ENCODE peak calls at places on chromosomes 2 and 18, in eight cellular contexts. K, R, E, Q, T, M, S and D are unnamed samples.

GRCh38 chr18:71878226-71878625 is 665.9 kb downstream of the CBLN2 start:
- DNase-seq in R (no peak), K (no peak), E (no peak), S (no peak), M (no peak), T (no peak), Q (no peak), D (no peak)

GRCh38 chr2:105573490-105573889 is 171.2 kb upstream of the NCK2 start:
- DNase-seq in T (no peak), S (no peak), M (no peak), K (no peak), Q (no peak), R (no peak), E (no peak), D (no peak)

GRCh38 chr2:240349133-240350005 is 86.1 kb upstream of the GPC1 start:
- DNase-seq in E (no peak), R (no peak), M (no peak), S (no peak), T (no peak), Q (no peak), K (no peak), D (no peak)

GRCh38 chr2:128755693-128756371 is 437.2 kb upstream of the HS6ST1 start:
- DNase-seq in K (no peak), M (no peak), R (no peak), S (no peak), E (no peak), Q (no peak), T (no peak), D (no peak)

GRCh38 chr2:66813976-66814375 is 379.1 kb downstream of the MEIS1 start:
- DNase-seq in S (no peak), Q (no peak), E (peak), T (no peak), R (no peak), M (no peak), K (no peak), D (no peak)

GRCh38 chr2:161123531-161124030 is 36.6 kb upstream of the TANK start:
- DNase-seq in E (no peak), M (peak), R (no peak), S (no peak), K (no peak), T (no peak), Q (no peak), D (no peak)

GRCh38 chr2:227511239-227511930 is 39.4 kb downstream of the AGFG1 start:
- DNase-seq in Q (no peak), E (peak), K (no peak), M (no peak), S (no peak), R (no peak), T (no peak), D (no peak)

GRCh38 chr2:39433586-39434195 is 3.4 kb downstream of the MAP4K3 start:
- DNase-seq in T (no peak), Q (no peak), R (no peak), K (no peak), S (no peak), M (no peak), E (peak), D (no peak)

GRCh38 chr2:137420744-137421143 is 543.5 kb upstream of the HNMT start:
- DNase-seq in S (no peak), R (no peak), M (no peak), K (no peak), T (no peak), Q (peak), E (no peak), D (no peak)

GRCh38 chr2:84904151-84904550 is 1.3 kb upstream of the TMSB10 start:
- DNase-seq in T (no peak), M (no peak), S (no peak), R (no peak), E (no peak), Q (no peak), K (no peak), D (no peak)

GRCh38 chr2:98498703-98499445 is 54.2 kb downstream of the INPP4A start:
- DNase-seq in Q (no peak), E (no peak), M (no peak), K (no peak), S (no peak), T (no peak), R (no peak), D (no peak)

GRCh38 chr2:31812051-31812798 is 198.6 kb downstream of the MEMO1 start:
- DNase-seq in T (peak), S (no peak), K (no peak), R (no peak), M (peak), Q (no peak), E (peak), D (no peak)

GRCh38 chr2:170314744-170315447 is 136.9 kb downstream of the MYO3B start:
- DNase-seq in M (no peak), K (no peak), Q (no peak), E (no peak), R (no peak), T (no peak), S (no peak), D (no peak)

GRCh38 chr18:48866028-48866733 is 84.6 kb downstream of the SMAD7 start:
- DNase-seq in M (no peak), K (peak), R (no peak), T (no peak), E (peak), S (no peak), Q (no peak), D (no peak)

GRCh38 chr2:38935568-38936172 is 46.0 kb downstream of the ARHGEF33 start:
- DNase-seq in E (peak), T (no peak), R (no peak), M (no peak), Q (no peak), S (no peak), K (no peak), D (no peak)

GRCh38 chr2:96205888-96206287 is 2.7 kb downstream of the STARD7 start:
- DNase-seq in T (no peak), R (no peak), Q (no peak), M (peak), K (no peak), S (no peak), E (peak), D (no peak)

GRCh38 chr2:196563876-196564275 is 75.6 kb upstream of the CCDC150 start:
- DNase-seq in R (no peak), K (no peak), M (no peak), S (no peak), E (no peak), T (no peak), Q (no peak), D (no peak)

GRCh38 chr2:20052229-20052871 is 922 bp upstream of the LAPTM4A start:
- DNase-seq in M (peak), T (no peak), Q (no peak), R (no peak), S (no peak), E (peak), K (no peak), D (no peak)

GRCh38 chr2:62760555-62760954 is 55.0 kb downstream of the EHBP1 start:
- DNase-seq in K (no peak), E (peak), S (no peak), M (peak), R (no peak), Q (no peak), T (no peak), D (no peak)

GRCh38 chr2:26178746-26179436 is 6.0 kb downstream of the GAREM2 start:
- DNase-seq in R (peak), K (no peak), Q (peak), E (peak), S (no peak), T (peak), M (no peak), D (no peak)

GRCh38 chr2:59237311-59237710 is 996.2 kb upstream of the FANCL start:
- DNase-seq in S (no peak), R (no peak), E (peak), K (no peak), T (no peak), Q (no peak), M (no peak), D (no peak)

GRCh38 chr2:239607795-239608171 is 207.0 kb upstream of the HDAC4 start:
- DNase-seq in Q (peak), R (no peak), S (no peak), K (no peak), M (no peak), E (no peak), T (no peak), D (no peak)

GRCh38 chr2:95333888-95334338 is 36.8 kb downstream of the KCNIP3 start:
- DNase-seq in M (peak), T (no peak), S (no peak), K (no peak), E (peak), Q (no peak), R (peak), D (no peak)

GRCh38 chr18:7830468-7830867 is 263.4 kb downstream of the PTPRM start:
- DNase-seq in K (no peak), Q (no peak), S (no peak), T (peak), M (peak), E (peak), R (no peak), D (no peak)

GRCh38 chr18:67520276-67521035 is 3.9 kb upstream of the DSEL start:
- DNase-seq in S (no peak), K (peak), R (no peak), T (no peak), E (peak), Q (no peak), M (no peak), D (no peak)

GRCh38 chr2:196399736-196400691 is 228.6 kb upstream of the STK17B start:
- DNase-seq in S (no peak), M (peak), T (no peak), K (peak), E (peak), Q (no peak), R (no peak), D (no peak)

GRCh38 chr2:33377048-33377447 is 99.4 kb upstream of the RASGRP3 start:
- DNase-seq in K (no peak), M (no peak), Q (no peak), S (no peak), R (no peak), E (peak), T (no peak), D (no peak)

GRCh38 chr2:74246496-74247195 is 48.2 kb downstream of the MTHFD2 start:
- DNase-seq in K (no peak), R (no peak), T (no peak), M (no peak), S (no peak), E (no peak), Q (no peak), D (no peak)

GRCh38 chr2:44450806-44451205 is 89.1 kb downstream of the CAMKMT start:
- DNase-seq in M (no peak), S (no peak), E (no peak), T (no peak), R (no peak), K (no peak), Q (no peak), D (no peak)

GRCh38 chr2:79235135-79235534 is 75.6 kb upstream of the REG3A start:
- DNase-seq in R (no peak), Q (no peak), E (no peak), M (no peak), K (no peak), S (no peak), T (no peak), D (no peak)
- TF ChIP-seq CTCF in R (peak), Q (peak), E (no peak), M (no peak), K (no peak), S (peak), T (no peak), D (no peak)

GRCh38 chr18:22987547-22988182 is 54.5 kb downstream of the RBBP8 start:
- DNase-seq in Q (no peak), R (no peak), M (no peak), T (no peak), S (no peak), K (no peak), E (no peak), D (no peak)

GRCh38 chr18:22980394-22980793 is 47.3 kb downstream of the RBBP8 start:
- DNase-seq in E (no peak), M (no peak), Q (no peak), S (no peak), T (no peak), K (no peak), R (no peak), D (no peak)

GRCh38 chr18:22981274-22982133 is 48.4 kb downstream of the RBBP8 start:
- DNase-seq in T (no peak), M (no peak), S (no peak), R (no peak), Q (no peak), E (no peak), K (no peak), D (no peak)

GRCh38 chr18:22985250-22985649 is 52.1 kb downstream of the RBBP8 start:
- DNase-seq in E (no peak), T (no peak), Q (no peak), K (no peak), S (no peak), M (no peak), R (no peak), D (no peak)

GRCh38 chr18:22983175-22983574 is 50.0 kb downstream of the RBBP8 start:
- DNase-seq in M (peak), E (peak), S (no peak), T (peak), Q (no peak), R (no peak), K (peak), D (no peak)
- TF ChIP-seq CTCF in M (peak), E (peak), S (peak), T (peak), Q (peak), R (peak), K (peak), D (peak)

DNA sequence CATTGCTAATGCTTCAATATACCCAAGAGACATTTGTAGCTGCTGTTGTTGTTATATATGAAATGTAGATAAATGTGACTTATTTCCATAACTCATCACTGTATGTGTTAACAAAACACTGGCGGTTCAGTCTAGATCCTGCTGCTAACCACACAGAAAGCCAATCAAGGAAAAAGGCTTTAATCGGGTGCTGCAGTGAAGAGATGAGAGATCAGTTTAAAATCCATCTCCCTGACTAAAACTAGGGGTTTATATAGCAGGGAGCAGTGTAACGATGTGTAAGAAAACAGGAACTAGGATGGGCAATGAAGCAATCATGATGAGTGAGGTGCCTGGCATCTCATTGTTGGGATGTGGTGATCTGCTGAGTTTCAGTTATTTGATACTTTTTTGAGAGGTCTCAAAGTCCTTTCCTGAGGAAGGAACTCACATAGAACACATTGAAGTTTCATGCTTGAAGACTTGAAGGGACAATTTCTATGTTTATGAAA is 677.7 kb upstream of the CDH7 start:
- DNase-seq in S (no peak), E (no peak), K (no peak), R (no peak), M (no peak), Q (no peak), T (no peak), D (no peak)
- TF ChIP-seq CTCF in S (no peak), E (no peak), K (no peak), R (no peak), M (no peak), Q (no peak), T (no peak), D (no peak)

DNA sequence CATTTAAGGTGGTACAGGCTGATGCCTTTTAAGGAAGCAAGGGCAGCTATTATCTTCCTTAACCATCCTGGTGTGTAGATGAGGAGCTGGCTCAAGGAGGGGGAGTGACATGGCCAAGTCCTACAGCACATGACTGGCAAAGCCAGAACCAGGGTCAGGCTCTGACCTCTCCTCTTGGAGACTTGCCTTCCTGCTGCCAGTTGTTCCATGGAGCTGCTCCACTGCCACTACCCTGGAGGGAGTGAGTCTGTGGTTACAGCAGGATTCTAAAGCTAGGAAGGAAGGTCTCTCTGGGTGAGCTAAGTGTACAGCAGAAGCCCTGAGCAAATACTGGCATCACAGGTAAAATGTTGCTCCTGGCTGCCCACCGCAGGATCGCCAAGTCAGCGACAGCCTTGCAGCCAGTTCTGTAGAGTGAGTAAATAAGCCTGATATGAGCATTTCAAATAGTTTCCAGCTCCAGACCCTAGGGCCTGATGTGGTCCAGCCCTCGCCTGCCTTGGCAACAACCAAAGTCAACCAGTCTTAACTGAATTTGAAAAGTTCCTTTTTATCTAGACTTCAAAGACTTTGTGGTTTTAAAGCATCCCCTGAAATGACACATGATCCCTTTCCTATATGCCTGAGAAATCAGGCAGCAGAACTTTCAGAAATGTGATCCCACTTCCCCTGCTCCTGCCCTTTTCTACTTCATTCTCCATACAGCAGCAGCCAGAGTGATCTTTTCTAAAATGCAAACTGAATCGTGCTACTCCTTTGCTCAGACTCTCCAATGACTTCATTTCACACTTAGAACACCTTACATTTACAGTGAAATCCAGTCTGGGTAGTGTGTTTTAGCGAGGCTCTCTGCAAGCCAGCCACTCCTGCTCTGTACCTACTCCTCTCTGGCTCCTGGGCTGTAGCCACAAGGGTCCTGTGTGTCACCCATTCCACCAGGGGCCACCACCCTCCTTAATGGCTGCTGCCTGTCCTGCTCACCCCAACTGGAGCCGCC is 114.3 kb downstream of the MGAT5 start:
- DNase-seq in Q (no peak), K (peak), T (no peak), M (no peak), S (no peak), R (no peak), E (peak), D (no peak)
- TF ChIP-seq CTCF in Q (no peak), K (no peak), T (no peak), M (no peak), S (no peak), R (no peak), E (no peak), D (no peak)

GRCh38 chr2:215635071-215635787 is 199.4 kb upstream of the FN1 start:
- DNase-seq in K (no peak), E (no peak), M (no peak), R (no peak), Q (no peak), S (no peak), T (no peak), D (no peak)

GRCh38 chr2:215637658-215638057 is 201.8 kb upstream of the FN1 start:
- DNase-seq in K (no peak), M (no peak), E (no peak), R (no peak), S (no peak), T (no peak), Q (no peak), D (no peak)

GRCh38 chr2:215638687-215639086 is 202.8 kb upstream of the FN1 start:
- DNase-seq in K (no peak), M (no peak), E (no peak), Q (no peak), S (no peak), R (no peak), T (no peak), D (no peak)

GRCh38 chr2:215633360-215633759 is 197.5 kb upstream of the FN1 start:
- DNase-seq in Q (no peak), T (no peak), K (no peak), S (no peak), R (no peak), E (no peak), M (no peak), D (no peak)

GRCh38 chr2:215635788-215636139 is 199.9 kb upstream of the FN1 start:
- DNase-seq in S (no peak), R (no peak), Q (no peak), E (peak), K (no peak), T (no peak), M (no peak), D (no peak)
- TF ChIP-seq CTCF in S (no peak), R (no peak), Q (peak), E (peak), K (peak), T (no peak), M (no peak), D (no peak)